ENCODE peak calls at places on chromosome 1, in seven cellular contexts. K, B, Q, U, V, H and I are unnamed samples.

GRCh38 chr1:76073471-76073870 is 1.1 kb upstream of the ST6GALNAC3 start:
- DNase-seq in Q (no peak), K (no peak), H (no peak), V (peak; percentile 90), B (peak; percentile 84), U (no peak), I (no peak)

GRCh38 chr1:50214764-50215163 is 106.0 kb downstream of the ELAVL4 start:
- DNase-seq in U (no peak), H (no peak), V (no peak), B (no peak), Q (no peak), K (no peak), I (no peak)

GRCh38 chr1:28417441-28418277 is 48.1 kb downstream of the PHACTR4 start:
- DNase-seq in U (peak; percentile 98), Q (peak; percentile 4), B (peak; percentile 65), K (no peak), H (no peak), V (peak; percentile 71), I (no peak)

GRCh38 chr1:168087696-168088095 is 49.0 kb downstream of the GPR161 start:
- DNase-seq in Q (no peak), H (no peak), K (no peak), V (no peak), B (no peak), U (no peak), I (no peak)

GRCh38 chr1:59124166-59124565 is 172.7 kb upstream of the FGGY start:
- DNase-seq in Q (no peak), H (no peak), B (peak; percentile 61), V (peak; percentile 40), U (peak; percentile 31), K (no peak), I (no peak)

GRCh38 chr1:7516341-7516740 is 254.8 kb upstream of the VAMP3 start:
- DNase-seq in V (peak; percentile 17), Q (no peak), U (no peak), K (no peak), B (peak; percentile 41), H (peak; percentile 26), I (no peak)

GRCh38 chr1:155207578-155208405 is at the start of gene THBS3:
- DNase-seq in H (peak; percentile 65), V (peak; percentile 57), Q (no peak), B (peak; percentile 12), K (no peak), U (no peak), I (no peak)

GRCh38 chr1:89898695-89899470 is 78.1 kb downstream of the LRRC8D start:
- DNase-seq in H (no peak), B (no peak), Q (no peak), U (no peak), K (no peak), V (no peak), I (no peak)

GRCh38 chr1:98732985-98733781 is 71.7 kb downstream of the SNX7 start:
- DNase-seq in K (no peak), V (peak; percentile 30), U (no peak), B (peak; percentile 18), H (no peak), Q (no peak), I (no peak)

GRCh38 chr1:237834048-237834447 is 56.7 kb downstream of the ZP4 start:
- DNase-seq in H (no peak), Q (no peak), B (no peak), V (no peak), U (no peak), K (no peak), I (no peak)

GRCh38 chr1:77283701-77284425 is 2.0 kb downstream of the AK5 start:
- DNase-seq in K (no peak), V (no peak), U (no peak), H (no peak), B (peak; percentile 18), Q (no peak), I (no peak)

GRCh38 chr1:17672226-17672625 is 82.9 kb upstream of the ACTL8 start:
- DNase-seq in B (no peak), K (no peak), U (no peak), Q (no peak), V (no peak), H (no peak), I (no peak)

GRCh38 chr1:193979219-193979618 is 792.8 kb upstream of the B3GALT2 start:
- DNase-seq in U (no peak), B (no peak), V (no peak), K (no peak), Q (no peak), H (no peak), I (no peak)

GRCh38 chr1:212581034-212581433 is 27.5 kb upstream of the ATF3 start:
- DNase-seq in U (no peak), V (no peak), H (no peak), B (no peak), K (no peak), Q (no peak), I (no peak)

GRCh38 chr1:234478481-234479309 is at the start of gene TARBP1:
- DNase-seq in H (peak; percentile 47), Q (peak; percentile 60), K (peak; percentile 85), B (peak; percentile 78), U (peak; percentile 78), V (peak; percentile 79), I (peak; percentile 70)

GRCh38 chr1:147641695-147642592 is 28.4 kb downstream of the ACP6 start:
- DNase-seq in H (peak; percentile 55), B (peak; percentile 42), U (peak; percentile 60), V (peak; percentile 27), Q (peak; percentile 25), K (peak; percentile 73), I (peak; percentile 58)

GRCh38 chr1:44605904-44606615 is 68.2 kb downstream of the TMEM53 start:
- DNase-seq in Q (no peak), U (peak; percentile 69), H (no peak), B (no peak), V (peak; percentile 55), K (no peak), I (no peak)

GRCh38 chr1:44603718-44604117 is 70.6 kb downstream of the TMEM53 start:
- DNase-seq in Q (peak; percentile 85), U (no peak), V (no peak), K (no peak), B (no peak), H (no peak), I (no peak)

GRCh38 chr1:44604167-44604955 is 69.9 kb downstream of the TMEM53 start:
- DNase-seq in V (no peak), K (no peak), U (no peak), H (no peak), Q (peak; percentile 45), B (no peak), I (no peak)

GRCh38 chr1:44606701-44607281 is 67.5 kb downstream of the TMEM53 start:
- DNase-seq in K (no peak), H (no peak), V (no peak), B (no peak), Q (no peak), U (no peak), I (no peak)

DNA sequence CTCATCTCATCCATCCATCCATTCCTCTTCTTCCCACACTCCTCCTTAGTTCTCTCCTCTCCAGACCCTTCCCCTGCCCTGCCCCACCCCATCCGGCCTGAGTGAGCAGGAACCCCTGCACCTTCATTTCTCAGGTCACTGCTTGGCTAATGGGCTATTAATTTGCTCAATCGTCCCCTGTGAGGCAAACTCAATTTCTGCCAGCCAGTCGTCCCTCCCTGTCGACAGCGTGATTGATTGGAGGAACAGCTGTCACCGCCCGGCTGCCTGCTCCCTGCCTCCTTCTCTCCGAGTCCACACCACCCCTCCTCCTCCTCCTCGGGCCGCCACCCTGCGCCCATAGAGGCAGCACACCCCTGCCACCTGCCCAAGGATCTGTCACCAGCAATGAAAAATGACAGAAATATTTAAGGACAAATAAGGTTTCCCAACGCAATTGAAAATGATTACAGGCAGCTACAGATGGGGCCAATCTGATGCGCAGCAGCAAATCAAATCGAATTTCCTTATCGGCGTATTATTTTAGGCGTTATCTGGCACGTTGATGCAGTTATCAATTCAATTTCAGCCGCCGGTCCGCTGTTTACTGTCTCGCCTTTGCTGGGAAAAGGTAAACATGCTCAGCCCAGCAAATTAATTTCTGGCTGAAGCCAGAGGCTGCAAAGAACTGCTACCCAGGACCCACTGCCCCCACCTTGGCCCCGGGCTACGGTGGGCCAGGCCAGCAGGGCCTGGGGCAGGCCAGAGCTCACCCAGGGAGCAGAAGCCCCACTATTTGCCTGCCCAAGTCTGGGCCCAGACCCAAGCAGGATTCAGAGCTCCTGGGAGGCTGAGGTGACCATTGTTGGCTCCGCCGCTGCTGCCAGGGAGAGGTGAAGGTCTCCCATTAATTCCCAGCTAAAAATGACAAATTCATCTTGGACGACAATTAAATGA is 71.3 kb downstream of the TMEM53 start:
- DNase-seq in K (no peak), Q (peak; percentile 38), H (no peak), B (no peak), U (no peak), V (no peak), I (no peak)
- H3K4me3 ChIP-seq in K (no peak overlapping the region), Q (no peak overlapping the region), H (no peak overlapping the region), B (no peak overlapping the region), U (no peak overlapping the region), V (no peak overlapping the region), I (no peak overlapping the region)

GRCh38 chr1:223016890-223017289 is 126.2 kb downstream of the TLR5 start:
- DNase-seq in V (no peak), Q (no peak), H (no peak), K (no peak), U (no peak), B (no peak), I (no peak)
- TF ChIP-seq CTCF in V (no peak), Q (no peak), H (no peak), K (no peak), U (no peak), B (no peak), I (no peak)

GRCh38 chr1:201023517-201023902 is at the start of gene KIF21B:
- DNase-seq in Q (peak; percentile 80), K (peak; percentile 94), U (peak; percentile 74), V (peak; percentile 50), B (no peak), H (peak; percentile 75), I (peak; percentile 90)

GRCh38 chr1:201026234-201026633 is 2.7 kb upstream of the KIF21B start:
- DNase-seq in U (no peak), Q (no peak), K (no peak), B (peak; percentile 19), H (no peak), V (no peak), I (no peak)

GRCh38 chr1:201025571-201026002 is 2.1 kb upstream of the KIF21B start:
- DNase-seq in K (peak; percentile 24), H (no peak), V (peak; percentile 61), U (no peak), B (peak; percentile 79), Q (no peak), I (no peak)

GRCh38 chr1:201022824-201023516 is 544 bp downstream of the KIF21B start:
- DNase-seq in K (no peak), Q (no peak), V (no peak), H (no peak), B (no peak), U (no peak), I (peak; percentile 45)

GRCh38 chr1:201024251-201024998 is 911 bp upstream of the KIF21B start:
- DNase-seq in V (no peak), Q (no peak), K (no peak), H (no peak), B (no peak), U (no peak), I (no peak)
- H3K4me3 ChIP-seq in V (no peak overlapping the region), Q (no peak overlapping the region), K (no peak overlapping the region), H (no peak overlapping the region), B (no peak overlapping the region), U (no peak overlapping the region), I (no peak overlapping the region)

GRCh38 chr1:47333922-47334764 is 553 bp downstream of the CMPK1 start:
- DNase-seq in Q (peak; percentile 71), H (peak; percentile 75), K (peak; percentile 83), B (peak; percentile 74), U (peak; percentile 80), V (peak; percentile 75), I (peak; percentile 81)
- TF ChIP-seq CTCF in Q (no peak), H (no peak), K (peak; percentile 28), B (peak; percentile 7), U (no peak), V (peak; percentile 19), I (no peak)